ENCODE peak calls at places on chromosomes 3 and 15, in four cellular contexts. W is kidney epithelial cell; P is CD4-positive, alpha-beta T cell; B is lower leg skin. I is an unnamed sample.
A peak's percentile ranks its signal among the peaks of the same experiment; 100 is the strongest.

GRCh38 chr3:16723994-16724393 is 118.8 kb upstream of the DAZL start:
- DNase-seq in W (no peak), P (no peak), B (no peak), I (no peak)

GRCh38 chr3:132253262-132253878 is 63.8 kb upstream of the ACP3 start:
- DNase-seq in W (no peak), P (no peak), B (peak; percentile 36), I (peak; percentile 26)

GRCh38 chr3:71565976-71566375 is 17.6 kb downstream of the FOXP1 start:
- DNase-seq in W (no peak), P (no peak), B (no peak), I (no peak)

GRCh38 chr3:171453175-171453868 is 6.9 kb downstream of the TNIK start:
- DNase-seq in W (no peak), P (no peak), B (no peak), I (peak; percentile 33)

GRCh38 chr3:170163956-170164645 is 17.4 kb downstream of the PHC3 start:
- DNase-seq in W (no peak), P (no peak), B (no peak), I (no peak)

GRCh38 chr15:48865387-48866079 is 12.4 kb upstream of the EID1 start:
- DNase-seq in W (no peak), P (no peak), B (no peak), I (no peak)

GRCh38 chr3:48684480-48685143 is 1.1 kb downstream of the NCKIPSD start:
- DNase-seq in W (no peak), P (no peak), B (peak; percentile 33), I (no peak)

GRCh38 chr3:52093751-52094525 is 37.6 kb upstream of the DUSP7 start:
- DNase-seq in W (peak; percentile 89), P (no peak), B (no peak), I (no peak)

GRCh38 chr3:66439666-66440344 is 61.0 kb downstream of the LRIG1 start:
- DNase-seq in W (no peak), P (no peak), B (no peak), I (peak; percentile 19)

GRCh38 chr15:23039151-23039916 is at the start of gene TUBGCP5:
- DNase-seq in W (peak; percentile 94), P (peak; percentile 93), B (peak; percentile 94), I (peak; percentile 98)

GRCh38 chr15:53328341-53328740 is 431.1 kb downstream of the WDR72 start:
- DNase-seq in W (no peak), P (no peak), B (no peak), I (no peak)

GRCh38 chr15:68608206-68608843 is 29.5 kb downstream of the CORO2B start:
- DNase-seq in W (no peak), P (no peak), B (peak; percentile 48), I (no peak)

GRCh38 chr15:67433495-67434099 is 87.3 kb upstream of the C15orf61 start:
- DNase-seq in W (no peak), P (no peak), B (peak; percentile 17), I (peak; percentile 49)

GRCh38 chr15:90230071-90230494 is 3.7 kb downstream of the CIB1 start:
- DNase-seq in W (no peak), P (no peak), B (no peak), I (no peak)

GRCh38 chr3:45499529-45499928 is 95.0 kb upstream of the LIMD1 start:
- DNase-seq in W (no peak), P (no peak), B (no peak), I (no peak)

GRCh38 chr3:32176989-32177701 is 61.3 kb upstream of the CMTM8 start:
- DNase-seq in W (peak; percentile 19), P (peak; percentile 25), B (peak; percentile 34), I (peak; percentile 73)

GRCh38 chr3:133926736-133927542 is 31.3 kb upstream of the RAB6B start:
- DNase-seq in W (no peak), P (no peak), B (no peak), I (no peak)

GRCh38 chr3:170641510-170642236 is 55.8 kb upstream of the SLC7A14 start:
- DNase-seq in W (no peak), P (no peak), B (no peak), I (no peak)

GRCh38 chr15:59994855-59995557 is 9.1 kb upstream of the FOXB1 start:
- DNase-seq in W (no peak), P (no peak), B (no peak), I (peak; percentile 28)

GRCh38 chr3:15452961-15453360 is 25.6 kb downstream of the EAF1 start:
- DNase-seq in W (no peak), P (no peak), B (no peak), I (no peak)

GRCh38 chr3:123815981-123816380 is 68.2 kb downstream of the MYLK start:
- DNase-seq in W (no peak), P (no peak), B (no peak), I (no peak)

GRCh38 chr3:123818921-123819429 is 65.2 kb downstream of the MYLK start:
- DNase-seq in W (peak; percentile 71), P (no peak), B (no peak), I (no peak)

GRCh38 chr3:123817413-123817812 is 66.7 kb downstream of the MYLK start:
- DNase-seq in W (no peak), P (no peak), B (no peak), I (no peak)

GRCh38 chr3:123818324-123818920 is 65.7 kb downstream of the MYLK start:
- DNase-seq in W (no peak), P (no peak), B (no peak), I (no peak)

GRCh38 chr3:123816673-123817207 is 67.4 kb downstream of the MYLK start:
- DNase-seq in W (no peak), P (no peak), B (no peak), I (no peak)
- TF ChIP-seq CTCF in W (no peak), P (no peak), B (no peak), I (no peak)

GRCh38 chr15:26160343-26160742 is 297.2 kb upstream of the ATP10A start:
- DNase-seq in W (no peak), P (no peak), B (no peak), I (no peak)
- TF ChIP-seq CTCF in W (no peak), P (no peak), B (no peak), I (no peak)

GRCh38 chr3:11820540-11821041 is 26.1 kb downstream of the TAMM41 start:
- DNase-seq in W (no peak), P (no peak), B (no peak), I (peak; percentile 45)
- TF ChIP-seq CTCF in W (no peak), P (no peak), B (no peak), I (no peak)

DNA sequence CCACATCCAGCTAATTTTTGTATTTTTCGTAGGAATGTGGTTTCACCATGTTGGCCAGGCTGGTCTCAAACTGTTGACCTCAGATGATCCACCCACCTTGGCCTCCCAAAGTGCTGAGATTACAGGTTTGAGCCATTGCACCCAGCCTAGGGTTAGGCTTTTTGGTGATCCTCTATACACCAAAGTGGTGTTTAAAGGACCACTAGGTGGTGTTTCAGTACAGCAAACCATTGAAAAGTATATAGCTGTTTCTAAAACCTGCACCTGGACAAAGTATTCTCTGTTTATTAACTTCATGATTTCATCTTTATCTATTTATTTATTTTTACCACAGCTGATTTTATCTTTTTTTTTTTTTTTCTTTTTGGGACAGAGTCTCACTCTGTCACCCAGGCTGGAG is 68.4 kb downstream of the MINDY2 start:
- DNase-seq in W (no peak), P (no peak), B (no peak), I (no peak)
- TF ChIP-seq CTCF in W (no peak), P (peak; percentile 23), B (no peak), I (peak; percentile 28)

GRCh38 chr3:180657094-180657493 is 22.2 kb downstream of the CCDC39 start:
- DNase-seq in W (no peak), P (no peak), B (no peak), I (no peak)
- TF ChIP-seq CTCF in W (no peak), P (no peak), B (no peak), I (no peak)

I was measured in activated CD8-positive, alpha-beta T cell treated with anti-CD3 and anti-CD28 coated beads for 36 hours.